ENCODE peak calls at places on chromosome 13, in eight cellular contexts. T, E, B, L, F, D, J and Q are unnamed samples.

GRCh38 chr13:99041337-99041736 is 63.5 kb upstream of the DOCK9 start:
- DNase-seq in T (no peak), E (no peak), B (no peak), L (no peak), F (no peak), D (no peak), J (no peak), Q (no peak)

GRCh38 chr13:81247711-81248110 is 906.8 kb upstream of the SPRY2 start:
- DNase-seq in T (no peak), E (no peak), B (no peak), L (no peak), F (no peak), D (no peak), J (no peak), Q (no peak)

GRCh38 chr13:73967397-73968165 is 166.6 kb downstream of the KLF12 start:
- DNase-seq in T (no peak), E (no peak), B (no peak), L (no peak), F (no peak), D (peak), J (no peak), Q (no peak)

GRCh38 chr13:94058821-94059360 is 420.6 kb downstream of the DCT start:
- DNase-seq in T (no peak), E (no peak), B (no peak), L (no peak), F (no peak), D (no peak), J (no peak), Q (no peak)

GRCh38 chr13:29594710-29595379 is 643 bp downstream of the SLC7A1 start:
- DNase-seq in T (peak), E (no peak), B (peak), L (no peak), F (peak), D (peak), J (peak), Q (no peak)

GRCh38 chr13:64457976-64458375 is 2772.2 kb downstream of the PCDH9 start:
- DNase-seq in T (no peak), E (no peak), B (no peak), L (no peak), F (peak), D (no peak), J (no peak), Q (no peak)

GRCh38 chr13:105984236-105984635 is 551.2 kb downstream of the EFNB2 start:
- DNase-seq in T (no peak), E (no peak), B (no peak), L (no peak), F (no peak), D (no peak), J (no peak), Q (no peak)

GRCh38 chr13:62387642-62388041 is 972.0 kb upstream of the PCDH20 start:
- DNase-seq in T (no peak), E (no peak), B (no peak), L (no peak), F (no peak), D (peak), J (no peak), Q (no peak)

GRCh38 chr13:28867564-28867963 is 47.4 kb downstream of the MTUS2 start:
- DNase-seq in T (no peak), E (no peak), B (no peak), L (no peak), F (no peak), D (no peak), J (no peak), Q (no peak)

GRCh38 chr13:40430234-40430633 is 236.2 kb downstream of the FOXO1 start:
- DNase-seq in T (no peak), E (no peak), B (no peak), L (no peak), F (no peak), D (no peak), J (no peak), Q (no peak)

GRCh38 chr13:30224732-30225131 is 82.6 kb downstream of the KATNAL1 start:
- DNase-seq in T (no peak), E (no peak), B (no peak), L (no peak), F (peak), D (no peak), J (no peak), Q (no peak)